ENCODE peak calls at places on chromosomes 4 and X, in four cellular contexts. N is IMR-90, G is GM12878, L is K562. X is an unnamed sample.

GRCh38 chrX:131626681-131627296 is 82.9 kb downstream of the OR13H1 start:
- DNase-seq in G (no peak), L (no peak), N (no peak), X (peak)

GRCh38 chr4:1154126-1154522 is 18.3 kb downstream of the SPON2 start:
- DNase-seq in L (peak), G (no peak), N (no peak), X (no peak)

GRCh38 chr4:37760840-37761239 is 65.6 kb upstream of the PGM2 start:
- DNase-seq in N (no peak), G (no peak), L (no peak), X (no peak)

GRCh38 chr4:26590639-26591038 is 6.8 kb downstream of the TBC1D19 start:
- DNase-seq in L (no peak), N (peak), G (no peak), X (no peak)

GRCh38 chrX:153327561-153327960 is 6.0 kb upstream of the PNMA6F start:
- DNase-seq in N (no peak), L (no peak), G (no peak), X (no peak)

GRCh38 chr4:173182403-173182802 is 13.8 kb downstream of the GALNT7 start:
- DNase-seq in L (no peak), G (no peak), N (peak), X (peak)

GRCh38 chr4:38023347-38024202 is 63.4 kb downstream of the PTTG2 start:
- DNase-seq in G (no peak), N (no peak), L (no peak), X (no peak)

GRCh38 chr4:15753786-15754185 is 24.3 kb upstream of the CD38 start:
- DNase-seq in N (peak), L (no peak), G (no peak), X (no peak)

GRCh38 chr4:184097240-184097619 is 120.4 kb downstream of the ENPP6 start:
- DNase-seq in G (no peak), L (peak), N (no peak), X (no peak)

GRCh38 chr4:84887824-84888223 is 78.7 kb downstream of the WDFY3 start:
- DNase-seq in G (no peak), L (no peak), N (peak), X (no peak)

GRCh38 chr4:47704693-47705325 is 133.1 kb downstream of the CORIN start:
- DNase-seq in G (no peak), L (no peak), N (peak), X (no peak)

GRCh38 chr4:157294575-157294974 is 74.0 kb downstream of the GRIA2 start:
- DNase-seq in G (no peak), N (no peak), L (no peak), X (no peak)

GRCh38 chr4:150087007-150087406 is 8.8 kb downstream of the DCLK2 start:
- DNase-seq in G (no peak), L (no peak), N (no peak), X (no peak)

GRCh38 chr4:87353592-87353991 is 30.9 kb upstream of the HSD17B13 start:
- DNase-seq in G (peak), N (peak), L (peak), X (no peak)

GRCh38 chrX:48465336-48465933 is 4.6 kb downstream of the SLC38A5 start:
- DNase-seq in L (no peak), G (no peak), N (peak), X (no peak)

GRCh38 chr4:135194477-135194876 is 992.9 kb upstream of the PABPC4L start:
- DNase-seq in N (no peak), L (no peak), G (no peak), X (no peak)

GRCh38 chr4:37725718-37726117 is 39.5 kb upstream of the RELL1 start:
- DNase-seq in G (peak), L (no peak), N (peak), X (no peak)

GRCh38 chr4:20463176-20463430 is 211.4 kb downstream of the SLIT2 start:
- DNase-seq in G (no peak), L (no peak), N (no peak), X (no peak)

GRCh38 chr4:134490863-134491262 is 289.3 kb upstream of the PABPC4L start:
- DNase-seq in N (no peak), G (no peak), L (no peak), X (no peak)

GRCh38 chrX:41543668-41544067 is 96.5 kb downstream of the NYX start:
- DNase-seq in G (no peak), N (no peak), L (no peak), X (no peak)

GRCh38 chr4:35559559-35560365 is 684.6 kb downstream of the ARAP2 start:
- DNase-seq in G (no peak), N (no peak), L (no peak), X (no peak)
- TF ChIP-seq ELK1 in G (no peak), N (no peak), L (no peak), X (no peak)

GRCh38 chr4:103400405-103400804 is 202.3 kb upstream of the CENPE start:
- DNase-seq in L (no peak), N (no peak), G (peak), X (no peak)
- TF ChIP-seq ELK1 in L (no peak), N (no peak), G (no peak), X (no peak)

DNA sequence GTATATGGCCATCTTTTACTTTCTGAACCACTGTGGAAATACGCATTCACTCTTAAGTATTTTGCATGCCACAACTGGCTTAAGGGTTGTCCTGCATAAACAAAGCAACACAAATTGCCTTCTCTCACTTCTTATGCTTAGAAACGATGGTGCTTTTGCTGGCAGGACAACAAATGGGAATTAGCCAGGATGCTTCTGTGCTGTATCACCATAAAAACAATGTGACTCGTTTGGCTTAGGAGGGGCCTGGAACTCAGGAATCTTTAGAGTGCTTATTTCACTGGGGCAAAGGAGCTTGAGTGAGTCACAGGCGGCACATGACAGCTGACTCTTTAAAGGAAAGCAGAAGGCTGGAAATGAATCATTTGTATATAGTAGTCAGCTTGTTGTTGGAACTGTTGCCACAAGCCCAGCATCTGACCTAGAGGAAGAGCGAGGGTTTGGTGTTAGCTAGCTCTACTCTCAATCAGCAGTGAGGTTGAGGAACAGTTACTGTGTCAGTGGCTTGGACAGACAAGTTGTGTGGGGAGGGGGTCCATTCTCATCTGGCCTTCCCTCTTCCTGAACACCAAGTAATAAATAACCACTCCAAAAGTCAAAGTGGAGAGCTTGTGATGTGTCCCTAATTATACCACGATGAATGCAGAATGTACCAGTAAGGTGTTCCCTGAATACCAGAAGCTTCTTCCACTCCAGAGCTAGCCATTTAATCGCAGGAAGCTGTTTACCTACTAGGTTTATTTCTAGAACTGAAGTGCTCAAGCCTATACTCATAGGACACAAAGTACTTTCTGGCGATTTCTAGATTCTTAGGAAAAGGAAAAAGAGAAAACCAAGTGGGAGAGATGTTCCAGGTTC is 293.1 kb downstream of the CAMK2D start:
- DNase-seq in N (peak), G (no peak), L (no peak), X (peak)
- TF ChIP-seq ELK1 in N (no peak), G (no peak), L (no peak), X (no peak)

DNA sequence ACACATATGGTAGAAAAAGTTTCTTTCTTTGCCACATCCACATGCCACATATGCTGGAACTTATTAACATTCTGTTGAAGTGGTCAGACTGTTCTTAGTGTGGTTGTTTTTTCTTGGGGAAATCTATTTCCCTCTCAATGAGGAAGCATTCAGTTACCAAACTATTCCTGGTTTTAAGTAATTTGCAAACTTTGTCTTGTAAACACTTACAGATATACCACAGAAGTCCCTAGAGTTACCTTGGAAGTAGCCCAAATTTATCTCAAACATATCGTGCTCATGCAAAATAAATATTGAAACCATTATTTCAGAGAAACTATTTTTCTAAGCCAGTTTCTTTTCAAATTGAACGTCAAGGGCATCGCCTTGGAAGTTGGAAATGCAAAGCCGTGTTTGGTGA is 625.4 kb upstream of the INTU start:
- DNase-seq in L (no peak), G (no peak), N (no peak), X (no peak)
- TF ChIP-seq ELK1 in L (no peak), G (no peak), N (no peak), X (no peak)

DNA sequence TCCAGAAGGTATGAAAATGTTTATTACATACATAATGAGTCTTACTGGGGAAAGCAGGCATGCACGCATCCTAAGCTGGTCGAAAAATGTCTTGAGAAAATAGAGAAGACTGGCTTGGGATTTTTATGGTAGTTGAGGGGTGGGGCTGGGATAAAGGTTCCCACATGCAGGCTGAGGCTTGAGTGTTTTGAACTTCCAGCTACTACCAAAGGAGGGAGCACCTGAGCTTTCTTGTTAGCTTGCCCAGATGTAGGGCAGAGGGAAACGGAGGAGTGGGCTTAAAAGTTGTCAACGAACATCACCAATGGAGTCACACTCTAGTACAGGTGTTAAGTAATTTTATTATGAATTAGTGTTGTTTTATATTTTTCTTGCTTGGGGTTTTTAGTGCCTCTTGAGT is 39.6 kb upstream of the SRPX start:
- DNase-seq in N (peak), G (no peak), L (peak), X (peak)
- TF ChIP-seq ELK1 in N (no peak), G (no peak), L (no peak), X (no peak)

GRCh38 chrX:150035531-150035930 is 97.2 kb upstream of the EOLA2 start:
- DNase-seq in L (no peak), N (peak), G (no peak), X (peak)

GRCh38 chrX:150034788-150035187 is 96.5 kb upstream of the EOLA2 start:
- DNase-seq in N (no peak), L (no peak), G (no peak), X (no peak)

GRCh38 chrX:150036641-150037040 is 98.3 kb upstream of the EOLA2 start:
- DNase-seq in N (no peak), L (no peak), G (no peak), X (no peak)

GRCh38 chrX:150036181-150036580 is 97.9 kb upstream of the EOLA2 start:
- DNase-seq in L (no peak), G (no peak), N (peak), X (peak)

DNA sequence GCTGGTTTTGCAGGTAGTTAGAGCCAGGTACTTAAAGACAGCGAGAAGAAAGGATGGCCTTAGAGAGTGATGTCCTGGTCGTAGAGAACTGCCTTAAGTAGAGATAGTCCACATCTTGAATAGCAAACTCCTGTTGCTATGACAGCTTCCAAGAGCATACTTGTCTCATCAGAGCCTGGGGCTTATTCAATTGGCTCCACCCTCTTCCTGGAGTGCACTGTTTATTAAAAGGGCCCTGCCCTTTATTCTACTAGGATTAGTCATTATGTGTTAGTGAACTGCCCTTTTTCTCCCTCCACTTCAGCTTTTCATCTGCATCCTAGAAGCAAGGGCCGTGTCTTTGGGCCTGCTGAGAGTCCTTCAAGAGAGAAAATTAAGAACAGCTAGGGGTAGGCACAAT is 94.5 kb upstream of the EOLA2 start:
- DNase-seq in N (peak), L (no peak), G (no peak), X (no peak)
- TF ChIP-seq ELK1 in N (no peak), L (no peak), G (no peak), X (no peak)

GRCh38 chr4:52588097-52588496 is 71.0 kb downstream of the USP46 start:
- DNase-seq in G (no peak), N (peak), L (peak), X (no peak)
- TF ChIP-seq ELK1 in G (no peak), N (no peak), L (no peak), X (no peak)

DNA sequence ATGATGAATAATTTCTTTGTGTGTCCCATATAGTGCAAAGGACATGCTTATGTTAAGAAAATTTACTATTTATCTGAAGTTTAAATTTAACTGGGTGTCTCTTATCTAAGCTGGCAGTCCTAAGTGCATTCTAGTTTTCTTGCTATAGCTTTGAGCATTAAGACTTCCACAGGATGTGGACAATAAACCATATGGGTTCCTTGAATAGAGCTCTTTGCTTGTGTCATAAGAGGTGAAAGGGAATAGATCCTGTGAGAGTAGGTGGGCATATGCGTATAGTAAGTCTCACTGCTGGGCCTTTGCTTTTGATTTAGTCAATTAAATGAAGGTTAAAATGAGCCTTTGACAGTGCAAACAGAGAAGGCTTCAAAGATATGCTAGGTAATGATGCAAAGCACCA is 223.4 kb upstream of the GYPA start:
- DNase-seq in G (no peak), N (no peak), L (no peak), X (no peak)
- TF ChIP-seq ELK1 in G (no peak), N (no peak), L (no peak), X (no peak)

DNA sequence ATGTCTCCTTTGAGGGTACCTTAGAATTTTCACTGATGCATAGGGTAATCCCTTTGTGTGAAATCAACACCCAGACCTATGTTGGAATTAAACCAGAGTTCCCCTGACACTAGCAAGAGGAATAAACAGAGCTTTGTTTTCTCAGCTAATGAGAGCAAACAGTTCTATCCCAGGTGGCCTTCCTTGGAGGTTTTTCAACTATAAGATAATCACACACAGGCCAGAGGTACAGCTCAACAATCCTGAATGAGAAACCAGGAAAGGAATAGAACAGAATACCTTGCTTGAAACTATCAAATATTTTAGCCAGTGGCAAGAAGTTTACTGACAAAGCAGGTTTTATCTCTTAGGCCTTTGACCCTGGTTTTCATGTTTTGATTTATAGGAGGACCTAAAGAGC is 100.2 kb downstream of the OTC start:
- DNase-seq in G (no peak), L (no peak), N (no peak), X (no peak)
- TF ChIP-seq ELK1 in G (no peak), L (no peak), N (no peak), X (no peak)